ENCODE peak calls at places on chromosomes 6 and 20, in four cellular contexts. One of them, this sample, is unnamed.

GRCh38 chr6:52731719-52732118 is 31.6 kb downstream of the GSTA2 start:
- DNase-seq in GM23338: peak; percentile 22
- DNase-seq in transverse colon: no peak
- DNase-seq in heart right ventricle: no peak
- DNase-seq in this sample: no peak

GRCh38 chr6:149431905-149432775 is 32.1 kb downstream of the SUMO4 start:
- DNase-seq in GM23338: peak; percentile 97
- DNase-seq in transverse colon: peak; percentile 93
- DNase-seq in heart right ventricle: peak; percentile 87
- DNase-seq in this sample: peak; percentile 92

GRCh38 chr6:45148711-45149341 is 179.3 kb upstream of the RUNX2 start:
- DNase-seq in GM23338: no peak
- DNase-seq in transverse colon: no peak
- DNase-seq in heart right ventricle: no peak
- DNase-seq in this sample: peak; percentile 34

GRCh38 chr6:77124604-77125003 is 338.7 kb downstream of the HTR1B start:
- DNase-seq in GM23338: no peak
- DNase-seq in transverse colon: no peak
- DNase-seq in heart right ventricle: no peak
- DNase-seq in this sample: peak; percentile 2

GRCh38 chr20:17912916-17913315 is 55.7 kb downstream of the SNX5 start:
- DNase-seq in GM23338: no peak
- DNase-seq in transverse colon: no peak
- DNase-seq in heart right ventricle: no peak
- DNase-seq in this sample: peak; percentile 82

GRCh38 chr20:330233-331149 is 5.1 kb downstream of the SOX12 start:
- DNase-seq in GM23338: peak; percentile 91
- DNase-seq in transverse colon: no peak
- DNase-seq in heart right ventricle: no peak
- DNase-seq in this sample: peak; percentile 93

GRCh38 chr6:125701354-125701668 is 48.1 kb upstream of the HEY2 start:
- DNase-seq in GM23338: peak; percentile 39
- DNase-seq in transverse colon: no peak
- DNase-seq in heart right ventricle: no peak
- DNase-seq in this sample: no peak

GRCh38 chr6:107821591-107821990 is 2.5 kb downstream of the SCML4 start:
- DNase-seq in GM23338: no peak
- DNase-seq in transverse colon: no peak
- DNase-seq in heart right ventricle: no peak
- DNase-seq in this sample: no peak

GRCh38 chr6:165755583-165755982 is 92.5 kb upstream of the PDE10A start:
- DNase-seq in GM23338: peak; percentile 31
- DNase-seq in transverse colon: no peak
- DNase-seq in heart right ventricle: no peak
- DNase-seq in this sample: no peak
- H3K4me3 ChIP-seq in GM23338: no peak overlapping the region
- H3K4me3 ChIP-seq in transverse colon: no peak overlapping the region
- H3K4me3 ChIP-seq in heart right ventricle: no peak overlapping the region
- H3K4me3 ChIP-seq in this sample: no peak overlapping the region

DNA sequence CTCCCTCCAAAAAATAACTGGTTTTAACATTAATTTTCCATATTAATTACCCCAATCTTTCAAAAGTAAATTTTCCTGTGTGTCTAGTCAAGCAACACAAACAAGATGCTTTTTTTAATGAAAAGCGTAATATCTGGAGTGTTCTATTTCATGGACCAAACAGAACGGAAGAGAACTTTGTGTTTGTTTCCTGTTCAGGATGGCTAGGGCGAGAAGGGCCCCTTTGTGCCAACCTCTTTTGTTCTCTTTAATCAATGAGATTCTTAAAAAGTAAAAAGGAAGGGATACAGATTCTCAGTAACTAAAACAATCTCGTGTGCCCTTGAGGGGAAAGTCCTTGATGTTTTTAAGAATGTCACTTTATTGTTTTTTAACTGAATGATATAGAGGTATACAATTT is 55.7 kb downstream of the GNAS start:
- DNase-seq in GM23338: no peak
- DNase-seq in transverse colon: no peak
- DNase-seq in heart right ventricle: no peak
- DNase-seq in this sample: no peak
- TF ChIP-seq CTCF in GM23338: no peak
- TF ChIP-seq CTCF in transverse colon: no peak
- TF ChIP-seq CTCF in heart right ventricle: no peak
- TF ChIP-seq CTCF in this sample: no peak

GRCh38 chr20:8133816-8134451 is 1.9 kb downstream of the PLCB1 start:
- DNase-seq in GM23338: no peak
- DNase-seq in transverse colon: no peak
- DNase-seq in heart right ventricle: no peak
- DNase-seq in this sample: no peak
- H3K4me3 ChIP-seq in GM23338: peak overlapping the region; percentile 71
- H3K4me3 ChIP-seq in transverse colon: peak overlapping the region; percentile 66
- H3K4me3 ChIP-seq in heart right ventricle: peak overlapping the region; percentile 74
- H3K4me3 ChIP-seq in this sample: peak overlapping the region; percentile 58

DNA sequence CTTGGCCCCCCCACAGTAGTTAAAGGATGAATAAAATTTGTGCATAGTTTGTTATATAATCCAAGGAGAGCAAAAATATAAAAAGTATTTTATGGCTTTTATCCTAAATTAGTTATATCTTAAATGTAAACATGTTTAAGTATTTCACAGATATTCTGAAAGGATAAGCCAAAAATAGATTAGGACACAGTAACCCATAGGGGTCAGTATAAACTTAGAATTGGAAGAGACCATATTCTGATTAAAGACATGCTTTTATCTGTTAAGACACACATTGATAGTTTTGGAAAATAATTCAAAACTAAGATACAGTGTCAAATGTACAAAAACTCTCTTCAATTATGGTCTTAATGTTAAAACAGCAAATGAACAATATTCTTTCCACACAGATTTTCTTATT is 4.5 kb upstream of the SERINC1 start:
- DNase-seq in GM23338: peak; percentile 67
- DNase-seq in transverse colon: no peak
- DNase-seq in heart right ventricle: no peak
- DNase-seq in this sample: peak; percentile 1
- TF ChIP-seq CTCF in GM23338: no peak
- TF ChIP-seq CTCF in transverse colon: peak; percentile 26
- TF ChIP-seq CTCF in heart right ventricle: peak; percentile 52
- TF ChIP-seq CTCF in this sample: peak; percentile 29